ENCODE peak calls at places on chromosomes 5 and 9, in four cellular contexts. One of them, this sample, is unnamed. For H3K36me3, the result is how much of the 10 kb centered on the place peaks cover.

GRCh38 chr9:97786341-97786740 is 66.7 kb upstream of the FOXE1 start:
- DNase-seq in K562: no peak
- DNase-seq in H1: no peak
- DNase-seq in HepG2: no peak
- DNase-seq in this sample: no peak

GRCh38 chr9:113737414-113738271 is 138.5 kb upstream of the ZNF618 start:
- DNase-seq in H1: peak
- DNase-seq in HepG2: peak
- DNase-seq in K562: peak
- DNase-seq in this sample: peak

GRCh38 chr9:68705636-68706578 is 867 bp downstream of the PIP5K1B start:
- DNase-seq in K562: peak
- DNase-seq in HepG2: peak
- DNase-seq in H1: peak
- DNase-seq in this sample: peak

GRCh38 chr9:14441976-14442651 is 128.2 kb upstream of the NFIB start:
- DNase-seq in H1: no peak
- DNase-seq in HepG2: peak
- DNase-seq in K562: peak
- DNase-seq in this sample: no peak

GRCh38 chr9:87498816-87499454 is 1.3 kb downstream of the DAPK1 start:
- DNase-seq in K562: no peak
- DNase-seq in HepG2: no peak
- DNase-seq in H1: no peak
- DNase-seq in this sample: peak

GRCh38 chr9:137583347-137583746 is 4.6 kb upstream of the DPH7 start:
- DNase-seq in K562: no peak
- DNase-seq in HepG2: no peak
- DNase-seq in H1: no peak
- DNase-seq in this sample: no peak

GRCh38 chr5:34436761-34437501 is 219.2 kb upstream of the RAI14 start:
- DNase-seq in K562: no peak
- DNase-seq in HepG2: no peak
- DNase-seq in H1: no peak
- DNase-seq in this sample: no peak

GRCh38 chr9:706606-707451 is 134.7 kb upstream of the DMRT1 start:
- DNase-seq in H1: peak
- DNase-seq in HepG2: peak
- DNase-seq in K562: peak
- DNase-seq in this sample: peak

GRCh38 chr5:170265527-170265926 is 32.0 kb downstream of the LCP2 start:
- DNase-seq in HepG2: no peak
- DNase-seq in K562: no peak
- DNase-seq in H1: peak
- DNase-seq in this sample: no peak

GRCh38 chr5:150120062-150120441 is 33.7 kb upstream of the CSF1R start:
- DNase-seq in K562: no peak
- DNase-seq in HepG2: no peak
- DNase-seq in H1: no peak
- DNase-seq in this sample: no peak

GRCh38 chr9:92163276-92163675 is 48.1 kb upstream of the SPTLC1 start:
- DNase-seq in K562: no peak
- DNase-seq in HepG2: no peak
- DNase-seq in H1: no peak
- DNase-seq in this sample: no peak

GRCh38 chr9:76691761-76692313 is 72.4 kb upstream of the PCA3 start:
- DNase-seq in HepG2: no peak
- DNase-seq in H1: peak
- DNase-seq in K562: no peak
- DNase-seq in this sample: peak

GRCh38 chr5:132830436-132831094 is at the start of gene SHROOM1:
- DNase-seq in K562: peak
- DNase-seq in H1: peak
- DNase-seq in HepG2: peak
- DNase-seq in this sample: peak

GRCh38 chr5:178392998-178393397 is 160.4 kb upstream of the PHYKPL start:
- DNase-seq in HepG2: no peak
- DNase-seq in H1: no peak
- DNase-seq in K562: no peak
- DNase-seq in this sample: no peak

GRCh38 chr5:169350016-169350415 is 49.1 kb upstream of the SLIT3 start:
- DNase-seq in K562: no peak
- DNase-seq in H1: no peak
- DNase-seq in HepG2: no peak
- DNase-seq in this sample: peak

GRCh38 chr5:176187276-176188062 is 50.8 kb upstream of the SIMC1 start:
- DNase-seq in HepG2: peak
- DNase-seq in K562: no peak
- DNase-seq in H1: no peak
- DNase-seq in this sample: no peak

GRCh38 chr9:123933401-123933800 is 3.5 kb upstream of the DENND1A start:
- DNase-seq in K562: peak
- DNase-seq in H1: peak
- DNase-seq in HepG2: peak
- DNase-seq in this sample: peak

GRCh38 chr9:69213647-69214046 is 39.6 kb downstream of the TJP2 start:
- DNase-seq in K562: no peak
- DNase-seq in HepG2: no peak
- DNase-seq in H1: no peak
- DNase-seq in this sample: no peak

GRCh38 chr5:10329808-10330481 is 22.2 kb upstream of the CMBL start:
- DNase-seq in K562: no peak
- DNase-seq in HepG2: no peak
- DNase-seq in H1: no peak
- DNase-seq in this sample: no peak

GRCh38 chr5:90221947-90222346 is 187.6 kb downstream of the CETN3 start:
- DNase-seq in HepG2: no peak
- DNase-seq in K562: no peak
- DNase-seq in H1: no peak
- DNase-seq in this sample: peak

GRCh38 chr5:54624671-54625583 is 107.4 kb downstream of the SNX18 start:
- DNase-seq in HepG2: no peak
- DNase-seq in K562: no peak
- DNase-seq in H1: no peak
- DNase-seq in this sample: no peak

GRCh38 chr9:87445646-87446045 is 52.0 kb upstream of the DAPK1 start:
- DNase-seq in K562: peak
- DNase-seq in HepG2: no peak
- DNase-seq in H1: peak
- DNase-seq in this sample: peak

GRCh38 chr9:123336959-123337358 is 19.0 kb upstream of the CRB2 start:
- DNase-seq in HepG2: no peak
- DNase-seq in H1: no peak
- DNase-seq in K562: no peak
- DNase-seq in this sample: no peak

GRCh38 chr5:120152472-120152871 is 311.6 kb upstream of the PRR16 start:
- DNase-seq in K562: no peak
- DNase-seq in H1: no peak
- DNase-seq in HepG2: no peak
- DNase-seq in this sample: peak

GRCh38 chr5:96330532-96331140 is 102.4 kb downstream of the PCSK1 start:
- DNase-seq in HepG2: no peak
- DNase-seq in K562: no peak
- DNase-seq in H1: no peak
- DNase-seq in this sample: no peak
- TF ChIP-seq JUN in HepG2: no peak
- TF ChIP-seq JUN in K562: no peak
- TF ChIP-seq JUN in H1: no peak
- TF ChIP-seq JUN in this sample: no peak

GRCh38 chr9:89808076-89808701 is 203.4 kb downstream of the GADD45G start:
- DNase-seq in K562: no peak
- DNase-seq in H1: peak
- DNase-seq in HepG2: no peak
- DNase-seq in this sample: peak
- TF ChIP-seq CTCF in K562: no peak
- TF ChIP-seq CTCF in H1: no peak
- TF ChIP-seq CTCF in HepG2: no peak
- TF ChIP-seq CTCF in this sample: peak

GRCh38 chr5:15587941-15588340 is 88.0 kb downstream of the FBXL7 start:
- DNase-seq in HepG2: no peak
- DNase-seq in H1: no peak
- DNase-seq in K562: no peak
- DNase-seq in this sample: no peak
- H3K36me3 ChIP-seq in HepG2: under half
- H3K36me3 ChIP-seq in H1: under half
- H3K36me3 ChIP-seq in K562: under half
- H3K36me3 ChIP-seq in this sample: under half

DNA sequence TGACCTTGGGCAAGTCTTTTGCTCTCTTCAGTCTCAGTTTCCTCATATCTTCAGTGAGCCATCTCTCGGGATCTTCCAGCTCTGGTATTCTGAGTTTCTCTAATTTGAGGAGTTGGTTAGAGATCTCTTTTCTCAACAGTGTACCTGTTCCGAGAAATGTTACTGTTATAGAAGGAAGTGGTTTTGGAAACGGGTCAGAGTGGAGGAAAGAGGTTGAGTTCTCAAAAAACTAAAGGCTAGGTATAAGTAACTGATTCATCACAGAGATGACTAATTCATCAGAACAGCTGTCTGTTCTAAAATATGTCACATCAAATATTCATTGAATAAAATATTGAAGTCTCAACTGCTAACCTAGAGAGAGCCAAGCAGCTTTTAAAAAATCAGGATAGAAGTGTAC is 106.6 kb downstream of the PALM2AKAP2 start:
- DNase-seq in H1: no peak
- DNase-seq in HepG2: no peak
- DNase-seq in K562: no peak
- DNase-seq in this sample: no peak
- TF ChIP-seq JUN in H1: no peak
- TF ChIP-seq JUN in HepG2: no peak
- TF ChIP-seq JUN in K562: no peak
- TF ChIP-seq JUN in this sample: no peak

DNA sequence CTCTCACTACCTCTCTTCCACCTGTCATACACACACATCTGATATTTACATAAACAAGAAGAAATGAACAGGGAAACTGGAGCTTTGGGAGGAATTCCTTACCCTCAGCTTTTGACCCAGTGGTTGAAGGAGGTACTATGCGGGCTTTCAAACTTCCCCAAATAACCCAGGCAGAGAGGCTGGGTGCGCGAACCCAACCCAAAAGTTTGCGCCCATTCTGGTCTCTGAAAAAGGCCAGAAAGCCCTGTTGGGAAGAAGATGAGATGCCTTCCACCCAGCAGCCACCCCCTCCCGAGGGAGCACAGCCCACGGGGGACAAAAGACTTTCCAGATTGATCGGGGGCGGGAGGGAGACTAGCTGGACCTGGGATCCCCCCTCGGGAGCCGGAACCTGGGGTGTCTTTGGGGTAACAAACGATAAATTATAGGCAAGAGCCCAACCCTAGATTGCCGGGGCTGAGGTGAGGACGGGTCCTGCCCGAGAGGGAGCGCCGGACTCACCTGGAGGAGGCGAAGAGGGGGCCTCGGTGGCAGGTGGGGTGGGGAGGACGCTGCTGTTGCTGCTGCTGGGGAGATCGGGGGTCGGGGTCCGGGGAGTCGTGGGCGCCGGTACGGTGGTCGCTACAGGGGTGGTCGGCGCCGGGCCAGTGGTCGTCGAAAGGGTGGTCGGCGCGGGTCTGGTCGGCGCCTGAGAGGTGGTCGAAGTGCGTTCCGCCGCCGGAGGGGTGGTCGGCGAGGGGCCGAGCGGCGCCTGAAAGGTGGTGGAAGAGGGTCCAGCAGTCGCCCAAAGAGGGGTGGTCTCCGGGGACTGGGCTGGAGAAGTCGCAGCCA is 798 bp downstream of the MEGF9 start:
- DNase-seq in K562: peak
- DNase-seq in HepG2: no peak
- DNase-seq in H1: peak
- DNase-seq in this sample: no peak
- TF ChIP-seq CTCF in K562: no peak
- TF ChIP-seq CTCF in HepG2: no peak
- TF ChIP-seq CTCF in H1: no peak
- TF ChIP-seq CTCF in this sample: no peak

GRCh38 chr9:128175743-128176142 is 15.6 kb downstream of the CIZ1 start:
- DNase-seq in HepG2: no peak
- DNase-seq in K562: no peak
- DNase-seq in H1: no peak
- DNase-seq in this sample: no peak

GRCh38 chr9:128180001-128180400 is 11.4 kb downstream of the CIZ1 start:
- DNase-seq in K562: no peak
- DNase-seq in HepG2: no peak
- DNase-seq in H1: no peak
- DNase-seq in this sample: no peak

GRCh38 chr9:128182872-128183528 is 8.4 kb downstream of the CIZ1 start:
- DNase-seq in HepG2: no peak
- DNase-seq in H1: no peak
- DNase-seq in K562: no peak
- DNase-seq in this sample: no peak

GRCh38 chr9:128178806-128179431 is 12.5 kb downstream of the CIZ1 start:
- DNase-seq in H1: no peak
- DNase-seq in HepG2: no peak
- DNase-seq in K562: no peak
- DNase-seq in this sample: no peak

DNA sequence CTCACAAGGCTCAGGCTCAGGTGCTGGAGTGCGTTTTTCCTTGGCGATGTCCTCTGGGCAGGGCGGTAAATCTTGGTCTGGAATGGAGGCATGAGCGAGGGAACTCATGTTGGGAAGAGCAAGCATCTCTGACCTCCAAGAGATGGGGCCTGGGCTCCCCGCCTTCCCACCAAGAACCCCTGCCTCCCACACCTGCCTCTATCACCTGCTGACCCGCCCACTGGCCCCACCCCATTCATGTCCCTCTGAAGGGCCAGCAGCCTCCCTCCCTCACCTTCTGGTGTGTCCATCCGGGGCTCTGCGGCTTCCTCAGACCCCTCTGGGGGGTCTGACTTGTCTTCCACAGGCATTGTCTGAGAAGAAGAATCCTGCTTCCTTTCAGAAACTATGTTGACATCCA is 10.9 kb downstream of the CIZ1 start:
- DNase-seq in HepG2: no peak
- DNase-seq in K562: no peak
- DNase-seq in H1: no peak
- DNase-seq in this sample: no peak
- H3K36me3 ChIP-seq in HepG2: under half
- H3K36me3 ChIP-seq in K562: half or more
- H3K36me3 ChIP-seq in H1: under half
- H3K36me3 ChIP-seq in this sample: under half

GRCh38 chr5:44321176-44321575 is 68.0 kb downstream of the FGF10 start:
- DNase-seq in HepG2: no peak
- DNase-seq in H1: no peak
- DNase-seq in K562: no peak
- DNase-seq in this sample: no peak

GRCh38 chr5:44320188-44320587 is 69.0 kb downstream of the FGF10 start:
- DNase-seq in HepG2: no peak
- DNase-seq in H1: no peak
- DNase-seq in K562: no peak
- DNase-seq in this sample: no peak

GRCh38 chr5:44318883-44319282 is 70.3 kb downstream of the FGF10 start:
- DNase-seq in HepG2: no peak
- DNase-seq in H1: no peak
- DNase-seq in K562: no peak
- DNase-seq in this sample: no peak
- TF ChIP-seq JUN in HepG2: no peak
- TF ChIP-seq JUN in H1: no peak
- TF ChIP-seq JUN in K562: no peak
- TF ChIP-seq JUN in this sample: no peak

This sample was measured in endothelial cell of umbilical vein.